ENCODE peak calls at places on chromosomes 11 and 22, in six cellular contexts. L is H1, W is HepG2, Q is K562, K is SK-N-SH, Y is GM12878. H is an unnamed sample. For H3K27me3, the result is how much of the 10 kb centered on the place peaks cover.

GRCh38 chr11:945986-946385 is 20.3 kb downstream of the AP2A2 start:
- DNase-seq in Q (no peak), Y (no peak), K (no peak), W (peak), L (no peak), H (peak)

GRCh38 chr11:131938321-131938751 is 567.9 kb downstream of the NTM start:
- DNase-seq in W (no peak), Q (no peak), K (no peak), L (no peak), Y (peak), H (no peak)

GRCh38 chr22:29854432-29854831 is 16.4 kb upstream of the ASCC2 start:
- DNase-seq in K (no peak), W (no peak), L (no peak), Y (no peak), Q (no peak), H (no peak)

GRCh38 chr11:57345555-57346151 is 7.5 kb downstream of the P2RX3 start:
- DNase-seq in K (peak), Y (no peak), L (no peak), W (peak), Q (peak), H (peak)

GRCh38 chr11:129209891-129210830 is 18.0 kb upstream of the ARHGAP32 start:
- DNase-seq in Q (no peak), W (no peak), K (no peak), L (no peak), Y (no peak), H (no peak)

GRCh38 chr11:106466441-106467190 is 389.2 kb downstream of the AASDHPPT start:
- DNase-seq in W (peak), Q (no peak), K (no peak), Y (no peak), L (no peak), H (no peak)

GRCh38 chr22:28019360-28019759 is 100.3 kb upstream of the PITPNB start:
- DNase-seq in L (no peak), K (no peak), Q (no peak), W (no peak), Y (no peak), H (no peak)

GRCh38 chr22:22881116-22882032 is 6.2 kb upstream of the IGLL5 start:
- DNase-seq in L (no peak), Q (no peak), W (no peak), K (peak), Y (no peak), H (no peak)

GRCh38 chr22:49659281-49659923 is 168.3 kb downstream of the BRD1 start:
- DNase-seq in K (no peak), Y (no peak), Q (no peak), L (no peak), W (no peak), H (no peak)

GRCh38 chr11:99739464-99740089 is 718.8 kb downstream of the CNTN5 start:
- DNase-seq in K (peak), L (peak), Q (peak), W (peak), Y (no peak), H (no peak)

GRCh38 chr11:88569342-88569741 is 231.8 kb upstream of the CTSC start:
- DNase-seq in W (no peak), Q (no peak), L (no peak), K (no peak), Y (no peak), H (no peak)

GRCh38 chr11:114321621-114322257 is 25.5 kb downstream of the NNMT start:
- DNase-seq in Y (no peak), Q (no peak), W (no peak), L (no peak), K (no peak), H (no peak)

GRCh38 chr11:134033696-134034491 is 35.0 kb upstream of the JAM3 start:
- DNase-seq in K (peak), Q (peak), L (peak), Y (no peak), W (peak), H (no peak)

GRCh38 chr11:27481992-27482391 is 9.4 kb upstream of the LGR4 start:
- DNase-seq in Q (no peak), K (no peak), L (no peak), Y (no peak), W (no peak), H (no peak)

GRCh38 chr22:20904980-20905355 is 12.2 kb upstream of the CRKL start:
- DNase-seq in K (no peak), Y (no peak), W (no peak), Q (no peak), L (no peak), H (no peak)

GRCh38 chr22:45999379-45999971 is 22.5 kb upstream of the WNT7B start:
- DNase-seq in W (no peak), Q (no peak), K (no peak), L (no peak), Y (no peak), H (no peak)

GRCh38 chr11:122655527-122656072 is at the start of gene UBASH3B:
- DNase-seq in Y (no peak), K (peak), W (peak), L (no peak), Q (peak), H (no peak)

GRCh38 chr22:36860438-36860820 is 377 bp upstream of the NCF4 start:
- DNase-seq in L (no peak), Q (no peak), W (no peak), K (no peak), Y (no peak), H (no peak)

GRCh38 chr11:131122448-131122847 is 206.2 kb upstream of the SNX19 start:
- DNase-seq in K (no peak), Y (no peak), L (no peak), W (no peak), Q (no peak), H (no peak)

GRCh38 chr11:65224939-65225283 is 36.9 kb upstream of the POLA2 start:
- DNase-seq in K (no peak), Y (no peak), W (no peak), Q (peak), L (no peak), H (no peak)

GRCh38 chr22:19891350-19892248 is 36.9 kb upstream of the GNB1L start:
- DNase-seq in Y (no peak), W (peak), Q (peak), K (peak), L (peak), H (peak)

GRCh38 chr11:73121692-73122091 is 20.4 kb downstream of the FCHSD2 start:
- DNase-seq in Q (no peak), K (peak), Y (no peak), W (no peak), L (no peak), H (no peak)

GRCh38 chr11:82089426-82089825 is 644.2 kb downstream of the FAM181B start:
- DNase-seq in Y (no peak), L (no peak), W (no peak), K (no peak), Q (no peak), H (no peak)

DNA sequence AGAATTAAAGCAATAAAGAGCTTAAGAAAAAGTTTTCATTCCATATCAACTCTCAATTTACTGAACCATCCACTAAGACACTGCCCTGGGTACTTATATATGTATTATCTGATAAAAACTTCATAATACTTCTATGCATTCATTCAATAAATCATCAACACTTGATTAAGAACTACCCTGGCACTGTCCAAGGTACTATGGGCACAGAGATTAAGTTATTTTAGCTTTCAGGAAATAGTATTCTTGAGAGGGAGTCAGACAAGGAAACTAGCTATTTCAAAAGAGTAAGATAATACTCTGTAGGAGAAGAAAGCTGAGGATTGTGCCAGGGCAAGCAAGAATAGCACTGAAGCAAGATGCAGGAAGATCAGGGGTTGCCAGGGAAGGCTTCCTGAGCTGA is 640.8 kb downstream of the FAM181B start:
- DNase-seq in L (no peak), Y (no peak), W (no peak), K (no peak), Q (no peak), H (no peak)
- TF ChIP-seq GABPA in L (no peak), Y (no peak), W (no peak), K (no peak), Q (no peak), H (no peak)

GRCh38 chr22:24593810-24594568 is 1.1 kb upstream of the LRRC75B start:
- DNase-seq in K (peak), Y (no peak), Q (no peak), L (no peak), W (peak), H (no peak)

GRCh38 chr22:24591286-24591830 is 1.5 kb downstream of the LRRC75B start:
- DNase-seq in Q (no peak), W (no peak), K (no peak), L (no peak), Y (no peak), H (no peak)

GRCh38 chr22:24594569-24595120 is 1.8 kb upstream of the LRRC75B start:
- DNase-seq in K (peak), Q (no peak), Y (no peak), W (no peak), L (no peak), H (no peak)

GRCh38 chr22:24592144-24592845 is 578 bp downstream of the LRRC75B start:
- DNase-seq in Q (no peak), Y (no peak), W (no peak), K (no peak), L (no peak), H (no peak)

DNA sequence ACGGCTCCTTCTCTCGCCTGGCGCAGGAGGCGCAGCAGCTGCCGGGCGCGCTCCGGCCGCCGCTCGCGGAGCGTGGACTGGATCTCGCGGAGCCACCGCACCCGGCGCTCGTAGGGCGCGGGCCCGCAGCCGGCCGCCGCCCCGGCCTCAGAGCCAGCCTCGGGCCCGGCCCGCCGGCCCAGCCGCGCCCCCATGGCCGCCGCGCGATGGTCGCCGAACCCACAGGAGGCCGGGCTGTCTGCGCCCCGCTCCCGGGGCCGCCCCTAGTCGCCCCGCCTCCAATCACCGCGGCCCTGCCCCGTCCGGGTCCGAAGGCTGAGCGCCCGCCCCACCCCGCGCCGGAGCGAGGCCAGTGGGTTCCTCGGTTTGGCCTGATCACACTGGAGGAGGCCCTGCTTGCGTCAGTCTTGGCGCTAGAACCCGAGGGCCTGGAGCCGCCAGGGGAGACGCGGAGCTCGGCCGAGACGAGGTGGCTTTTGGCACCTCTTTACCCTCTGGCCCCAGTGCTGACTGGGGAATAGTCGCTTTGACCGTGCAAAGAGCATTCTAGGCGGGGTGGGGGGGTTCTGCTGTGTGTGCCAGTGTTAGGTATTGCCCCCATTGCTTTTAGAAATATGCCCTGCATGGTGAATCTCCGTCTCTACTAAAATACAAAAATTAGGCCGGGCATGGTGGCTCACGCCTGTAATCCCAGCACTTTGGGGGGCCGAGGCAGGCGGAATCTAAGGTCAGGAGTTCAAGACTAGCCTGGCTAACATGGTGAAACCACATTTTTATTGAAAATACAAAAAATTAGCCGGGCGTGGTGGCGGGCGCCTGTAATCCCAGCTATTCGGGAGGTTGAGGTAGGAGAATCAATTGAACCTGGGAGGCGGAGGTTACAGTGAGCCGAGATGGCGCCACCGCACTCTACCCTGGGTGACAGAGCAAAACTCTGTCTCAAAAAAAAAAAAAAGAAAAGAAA is at the start of gene LRRC75B:
- DNase-seq in L (peak), Y (no peak), Q (peak), W (peak), K (peak), H (peak)
- H3K4me3 ChIP-seq in L (peak), Y (peak), Q (peak), W (peak), K (peak), H (peak)

DNA sequence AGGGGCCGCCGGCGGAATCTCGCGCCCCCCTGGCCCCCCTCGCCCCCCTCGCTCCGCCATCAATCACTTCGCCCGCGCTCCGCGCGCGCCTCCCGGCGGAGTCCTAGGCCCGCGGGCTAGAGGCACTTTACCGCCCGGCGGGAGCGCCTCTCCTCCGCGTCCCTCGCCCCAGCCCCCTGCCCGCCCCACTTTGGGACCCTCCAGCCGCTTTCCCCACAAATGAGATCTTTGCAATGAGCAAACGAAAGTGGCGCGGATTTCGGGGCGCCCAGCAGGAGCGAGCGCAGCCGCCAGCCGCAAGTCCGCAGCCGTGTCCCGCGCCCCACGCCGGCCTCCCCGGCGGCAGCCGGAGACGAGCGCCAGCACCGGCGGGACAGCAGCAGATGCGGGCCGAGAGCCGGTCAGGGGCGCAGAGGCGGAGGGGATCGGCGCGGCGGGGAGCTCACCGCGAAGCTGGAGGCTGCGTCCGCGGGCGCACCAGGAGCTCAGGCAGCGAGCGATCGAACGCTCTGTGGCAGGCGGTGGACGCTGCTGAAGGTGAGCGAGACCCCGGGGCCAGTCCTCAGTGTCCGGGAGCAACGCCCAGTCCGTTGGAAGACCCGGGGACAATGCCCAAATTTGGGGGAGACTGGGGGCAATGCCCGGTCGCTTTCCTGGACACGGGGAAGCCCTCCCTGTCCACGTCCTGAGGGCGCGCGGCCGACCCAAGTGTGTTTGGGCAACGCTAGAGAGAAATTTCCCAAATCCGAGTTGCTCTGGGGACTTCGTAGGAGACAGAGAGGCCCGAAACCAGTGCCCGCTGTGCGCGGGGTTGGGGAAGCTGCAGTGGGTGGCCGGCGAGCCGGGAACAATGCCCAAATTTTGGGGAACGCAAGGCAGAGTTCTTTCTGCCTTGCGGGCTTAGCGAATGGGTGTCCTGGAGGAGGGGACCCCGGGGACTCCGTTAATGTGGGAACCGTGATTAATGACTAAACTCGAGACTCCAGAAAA is 1.5 kb upstream of the IGF2 start:
- DNase-seq in K (no peak), Q (no peak), L (no peak), W (no peak), Y (no peak), H (no peak)
- H3K27me3 ChIP-seq in K (half or more), Q (under half), L (half or more), W (half or more), Y (under half), H (half or more)

DNA sequence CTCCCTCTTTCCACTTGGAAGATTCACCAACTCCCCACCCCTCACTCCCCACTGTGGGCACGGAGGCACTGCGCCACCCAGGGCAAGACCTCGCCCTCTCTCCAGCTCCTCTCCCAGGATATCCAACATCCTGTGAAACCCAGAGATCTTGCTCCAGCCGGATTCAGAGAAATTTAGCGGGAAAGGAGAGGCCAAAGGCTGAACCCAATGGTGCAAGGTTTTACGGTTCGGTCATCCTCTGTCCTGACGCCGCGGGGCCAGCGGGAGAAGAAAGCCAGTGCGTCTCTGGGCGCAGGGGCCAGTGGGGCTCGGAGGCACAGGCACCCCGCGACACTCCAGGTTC is 394 bp upstream of the CD44 start:
- DNase-seq in Y (no peak), W (no peak), K (no peak), Q (no peak), L (no peak), H (no peak)
- TF ChIP-seq GABPA in Y (no peak), W (no peak), K (no peak), Q (no peak), L (no peak), H (no peak)

GRCh38 chr11:76781861-76782500 is 1.2 kb upstream of the TSKU start:
- DNase-seq in K (no peak), Y (no peak), L (no peak), W (peak), Q (no peak), H (no peak)
- H3K4me3 ChIP-seq in K (peak), Y (no peak), L (peak), W (peak), Q (peak), H (no peak)

H was measured in HL-60.